ENCODE peak calls at places on chromosome 17, in nine cellular contexts. One of them, this sample, is unnamed.

GRCh38 chr17:77862890-77863813 is 95.4 kb upstream of the TNRC6C start:
- DNase-seq in body of pancreas: no peak
- DNase-seq in IMR-90: no peak
- DNase-seq in H54: no peak
- DNase-seq in upper lobe of left lung: no peak
- DNase-seq in A549: no peak
- DNase-seq in GM12891: no peak
- DNase-seq in HCT116: no peak
- DNase-seq in uterus: no peak
- DNase-seq in this sample: no peak

GRCh38 chr17:31467502-31468256 is 76.2 kb downstream of the RAB11FIP4 start:
- DNase-seq in body of pancreas: peak; percentile 44
- DNase-seq in IMR-90: no peak
- DNase-seq in H54: no peak
- DNase-seq in upper lobe of left lung: no peak
- DNase-seq in A549: no peak
- DNase-seq in GM12891: no peak
- DNase-seq in HCT116: no peak
- DNase-seq in uterus: no peak
- DNase-seq in this sample: no peak

GRCh38 chr17:77409282-77410161 is 268.8 kb downstream of the SEC14L1 start:
- DNase-seq in body of pancreas: peak; percentile 74
- DNase-seq in IMR-90: peak; percentile 58
- DNase-seq in H54: no peak
- DNase-seq in upper lobe of left lung: peak; percentile 80
- DNase-seq in A549: no peak
- DNase-seq in GM12891: no peak
- DNase-seq in HCT116: no peak
- DNase-seq in uterus: peak; percentile 87
- DNase-seq in this sample: no peak

GRCh38 chr17:77100009-77100408 is 40.8 kb upstream of the SEC14L1 start:
- DNase-seq in body of pancreas: no peak
- DNase-seq in IMR-90: no peak
- DNase-seq in H54: no peak
- DNase-seq in upper lobe of left lung: peak; percentile 84
- DNase-seq in A549: no peak
- DNase-seq in GM12891: no peak
- DNase-seq in HCT116: no peak
- DNase-seq in uterus: no peak
- DNase-seq in this sample: no peak

GRCh38 chr17:63772801-63773271 is 561 bp downstream of the CCDC47 start:
- DNase-seq in body of pancreas: no peak
- DNase-seq in IMR-90: peak; percentile 31
- DNase-seq in H54: no peak
- DNase-seq in upper lobe of left lung: no peak
- DNase-seq in A549: no peak
- DNase-seq in GM12891: no peak
- DNase-seq in HCT116: no peak
- DNase-seq in uterus: no peak
- DNase-seq in this sample: no peak

GRCh38 chr17:81967244-81967532 is 6.2 kb upstream of the NOTUM start:
- DNase-seq in body of pancreas: no peak
- DNase-seq in IMR-90: no peak
- DNase-seq in H54: no peak
- DNase-seq in upper lobe of left lung: no peak
- DNase-seq in A549: no peak
- DNase-seq in GM12891: no peak
- DNase-seq in HCT116: no peak
- DNase-seq in uterus: no peak
- DNase-seq in this sample: no peak

GRCh38 chr17:3695129-3695722 is 729 bp downstream of the P2RX5 start:
- DNase-seq in body of pancreas: no peak
- DNase-seq in IMR-90: no peak
- DNase-seq in H54: peak; percentile 88
- DNase-seq in upper lobe of left lung: no peak
- DNase-seq in A549: no peak
- DNase-seq in GM12891: no peak
- DNase-seq in HCT116: no peak
- DNase-seq in uterus: no peak
- DNase-seq in this sample: no peak

GRCh38 chr17:81221842-81222619 is 734 bp downstream of the CEP131 start:
- DNase-seq in body of pancreas: no peak
- DNase-seq in IMR-90: no peak
- DNase-seq in H54: no peak
- DNase-seq in upper lobe of left lung: no peak
- DNase-seq in A549: no peak
- DNase-seq in GM12891: no peak
- DNase-seq in HCT116: no peak
- DNase-seq in uterus: no peak
- DNase-seq in this sample: no peak

GRCh38 chr17:76250141-76250540 is 9.8 kb upstream of the RNF157 start:
- DNase-seq in body of pancreas: no peak
- DNase-seq in IMR-90: no peak
- DNase-seq in H54: no peak
- DNase-seq in upper lobe of left lung: no peak
- DNase-seq in A549: no peak
- DNase-seq in GM12891: no peak
- DNase-seq in HCT116: no peak
- DNase-seq in uterus: no peak
- DNase-seq in this sample: no peak

GRCh38 chr17:50289268-50289667 is 15.0 kb downstream of the TMEM92 start:
- DNase-seq in body of pancreas: no peak
- DNase-seq in IMR-90: peak; percentile 77
- DNase-seq in H54: no peak
- DNase-seq in upper lobe of left lung: no peak
- DNase-seq in A549: no peak
- DNase-seq in GM12891: no peak
- DNase-seq in HCT116: no peak
- DNase-seq in uterus: peak; percentile 54
- DNase-seq in this sample: no peak

GRCh38 chr17:31575043-31575442 is 183.6 kb downstream of the RAB11FIP4 start:
- DNase-seq in body of pancreas: no peak
- DNase-seq in IMR-90: no peak
- DNase-seq in H54: no peak
- DNase-seq in upper lobe of left lung: no peak
- DNase-seq in A549: no peak
- DNase-seq in GM12891: no peak
- DNase-seq in HCT116: no peak
- DNase-seq in uterus: no peak
- DNase-seq in this sample: no peak

GRCh38 chr17:63702616-63703015 is 2.7 kb upstream of the LIMD2 start:
- DNase-seq in body of pancreas: no peak
- DNase-seq in IMR-90: no peak
- DNase-seq in H54: no peak
- DNase-seq in upper lobe of left lung: no peak
- DNase-seq in A549: no peak
- DNase-seq in GM12891: no peak
- DNase-seq in HCT116: no peak
- DNase-seq in uterus: no peak
- DNase-seq in this sample: no peak

GRCh38 chr17:29566473-29567361 is at the start of gene ABHD15:
- DNase-seq in body of pancreas: peak; percentile 73
- DNase-seq in IMR-90: peak; percentile 59
- DNase-seq in H54: peak; percentile 72
- DNase-seq in upper lobe of left lung: peak; percentile 83
- DNase-seq in A549: peak; percentile 84
- DNase-seq in GM12891: peak; percentile 63
- DNase-seq in HCT116: peak; percentile 19
- DNase-seq in uterus: peak; percentile 67
- DNase-seq in this sample: no peak

GRCh38 chr17:59707971-59708425 is 544 bp downstream of the VMP1 start:
- DNase-seq in body of pancreas: no peak
- DNase-seq in IMR-90: no peak
- DNase-seq in H54: no peak
- DNase-seq in upper lobe of left lung: no peak
- DNase-seq in A549: peak; percentile 40
- DNase-seq in GM12891: peak; percentile 5
- DNase-seq in HCT116: no peak
- DNase-seq in uterus: no peak
- DNase-seq in this sample: no peak

GRCh38 chr17:78905111-78905510 is 2.1 kb upstream of the CEP295NL start:
- DNase-seq in body of pancreas: no peak
- DNase-seq in IMR-90: peak; percentile 64
- DNase-seq in H54: no peak
- DNase-seq in upper lobe of left lung: no peak
- DNase-seq in A549: no peak
- DNase-seq in GM12891: no peak
- DNase-seq in HCT116: no peak
- DNase-seq in uterus: no peak
- DNase-seq in this sample: no peak

GRCh38 chr17:21674242-21674731 is 18.0 kb upstream of the KCNJ18 start:
- DNase-seq in body of pancreas: no peak
- DNase-seq in IMR-90: no peak
- DNase-seq in H54: no peak
- DNase-seq in upper lobe of left lung: no peak
- DNase-seq in A549: no peak
- DNase-seq in GM12891: no peak
- DNase-seq in HCT116: no peak
- DNase-seq in uterus: peak; percentile 13
- DNase-seq in this sample: no peak

GRCh38 chr17:65020284-65020683 is 36.3 kb downstream of the GNA13 start:
- DNase-seq in body of pancreas: no peak
- DNase-seq in IMR-90: peak; percentile 91
- DNase-seq in H54: no peak
- DNase-seq in upper lobe of left lung: no peak
- DNase-seq in A549: no peak
- DNase-seq in GM12891: no peak
- DNase-seq in HCT116: no peak
- DNase-seq in uterus: no peak
- DNase-seq in this sample: no peak

DNA sequence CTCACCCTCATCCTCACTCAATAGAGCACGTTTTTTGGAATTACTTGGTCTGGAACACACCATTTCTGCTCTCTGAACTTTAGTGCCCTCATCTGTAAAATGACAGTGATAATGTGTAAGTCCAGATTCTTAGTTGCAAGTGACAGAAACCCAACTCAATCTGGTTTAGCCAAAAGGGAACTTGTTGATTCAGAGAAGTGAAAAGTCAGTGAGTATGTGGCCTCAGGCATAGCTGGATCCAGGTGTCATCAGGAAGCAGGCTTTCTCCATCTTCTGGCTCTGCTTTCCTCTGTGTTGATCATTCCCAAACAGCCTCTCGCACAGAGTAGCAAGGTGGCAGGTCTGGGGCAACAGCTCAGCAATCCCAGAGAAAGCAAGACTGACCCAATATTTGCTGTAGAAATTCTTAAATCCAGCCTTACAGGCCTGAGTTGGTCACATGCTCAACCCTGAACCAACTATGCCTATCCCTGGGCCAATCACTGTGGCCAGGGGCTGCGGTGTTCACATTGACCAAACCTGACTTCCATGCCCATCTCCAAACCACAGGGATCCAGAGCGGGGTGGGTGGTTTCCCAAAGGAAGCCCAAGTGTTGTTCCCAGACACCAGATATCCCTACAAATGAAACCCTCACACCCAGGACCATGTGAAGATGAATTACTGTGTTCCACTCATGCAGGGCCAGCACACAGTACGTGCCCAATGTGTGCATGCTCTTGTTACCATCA is 23.3 kb upstream of the ALKBH5 start:
- DNase-seq in body of pancreas: no peak
- DNase-seq in IMR-90: no peak
- DNase-seq in H54: no peak
- DNase-seq in upper lobe of left lung: no peak
- DNase-seq in A549: no peak
- DNase-seq in GM12891: no peak
- DNase-seq in HCT116: no peak
- DNase-seq in uterus: no peak
- DNase-seq in this sample: no peak
- TF ChIP-seq POLR2A in body of pancreas: no peak
- TF ChIP-seq POLR2A in IMR-90: no peak
- TF ChIP-seq POLR2A in H54: no peak
- TF ChIP-seq POLR2A in upper lobe of left lung: no peak
- TF ChIP-seq POLR2A in A549: no peak
- TF ChIP-seq POLR2A in GM12891: no peak
- TF ChIP-seq POLR2A in HCT116: no peak
- TF ChIP-seq POLR2A in uterus: no peak
- TF ChIP-seq POLR2A in this sample: no peak

GRCh38 chr17:16439867-16440351 is 24.5 kb downstream of the TRPV2 start:
- DNase-seq in body of pancreas: peak; percentile 44
- DNase-seq in IMR-90: no peak
- DNase-seq in H54: no peak
- DNase-seq in upper lobe of left lung: peak; percentile 49
- DNase-seq in A549: no peak
- DNase-seq in GM12891: no peak
- DNase-seq in HCT116: no peak
- DNase-seq in uterus: no peak
- DNase-seq in this sample: no peak
- TF ChIP-seq POLR2A in body of pancreas: no peak
- TF ChIP-seq POLR2A in IMR-90: no peak
- TF ChIP-seq POLR2A in H54: no peak
- TF ChIP-seq POLR2A in upper lobe of left lung: no peak
- TF ChIP-seq POLR2A in A549: no peak
- TF ChIP-seq POLR2A in GM12891: peak; percentile 17
- TF ChIP-seq POLR2A in HCT116: no peak
- TF ChIP-seq POLR2A in uterus: no peak
- TF ChIP-seq POLR2A in this sample: no peak

GRCh38 chr17:17837966-17838962 is 1.5 kb upstream of the SREBF1 start:
- DNase-seq in body of pancreas: peak; percentile 70
- DNase-seq in IMR-90: peak; percentile 24
- DNase-seq in H54: no peak
- DNase-seq in upper lobe of left lung: peak; percentile 88
- DNase-seq in A549: peak; percentile 77
- DNase-seq in GM12891: no peak
- DNase-seq in HCT116: peak; percentile 75
- DNase-seq in uterus: no peak
- DNase-seq in this sample: no peak
- TF ChIP-seq POLR2A in body of pancreas: no peak
- TF ChIP-seq POLR2A in IMR-90: peak; percentile 45
- TF ChIP-seq POLR2A in H54: no peak
- TF ChIP-seq POLR2A in upper lobe of left lung: peak; percentile 40
- TF ChIP-seq POLR2A in A549: no peak
- TF ChIP-seq POLR2A in GM12891: no peak
- TF ChIP-seq POLR2A in HCT116: no peak
- TF ChIP-seq POLR2A in uterus: no peak
- TF ChIP-seq POLR2A in this sample: no peak

DNA sequence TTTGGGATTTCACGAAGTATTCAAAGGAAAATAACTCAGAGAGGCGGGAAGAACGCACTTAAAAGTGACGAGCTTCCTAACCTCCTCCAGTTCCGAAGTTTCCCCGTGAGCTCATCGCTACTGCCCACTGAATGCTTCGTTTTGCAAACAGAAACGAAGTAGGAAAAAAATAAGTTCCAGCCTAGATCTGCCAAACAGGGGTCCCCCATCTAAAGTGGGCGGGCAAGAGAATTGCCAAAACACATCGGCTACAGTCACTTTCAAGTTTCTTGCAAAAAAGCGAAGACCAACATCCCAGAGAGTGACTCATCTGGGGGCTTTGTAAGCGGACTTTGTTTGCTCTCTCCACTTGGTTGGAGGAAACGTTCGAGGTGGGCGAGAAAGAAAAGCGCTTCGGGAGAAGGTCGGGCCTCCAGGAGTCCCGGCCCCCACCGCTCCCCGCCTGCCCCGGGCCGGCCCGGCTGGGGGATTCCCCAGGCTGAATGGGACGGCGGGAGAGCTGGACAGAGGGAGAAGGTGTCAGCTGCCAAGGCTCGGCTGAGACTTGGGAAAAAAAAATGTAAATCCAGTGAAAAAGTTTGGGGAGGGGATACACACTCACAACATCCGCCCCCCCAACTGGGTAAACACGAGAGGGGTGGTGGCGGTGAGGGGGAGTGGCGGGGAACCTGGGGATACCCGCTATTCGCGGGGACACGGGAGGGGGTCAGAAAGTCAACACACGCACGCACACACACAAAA is 1.0 kb downstream of the VEZF1 start:
- DNase-seq in body of pancreas: peak; percentile 50
- DNase-seq in IMR-90: peak; percentile 91
- DNase-seq in H54: no peak
- DNase-seq in upper lobe of left lung: peak; percentile 67
- DNase-seq in A549: peak; percentile 63
- DNase-seq in GM12891: no peak
- DNase-seq in HCT116: no peak
- DNase-seq in uterus: peak; percentile 52
- DNase-seq in this sample: no peak
- TF ChIP-seq POLR2A in body of pancreas: no peak
- TF ChIP-seq POLR2A in IMR-90: peak; percentile 55
- TF ChIP-seq POLR2A in H54: no peak
- TF ChIP-seq POLR2A in upper lobe of left lung: peak; percentile 40
- TF ChIP-seq POLR2A in A549: no peak
- TF ChIP-seq POLR2A in GM12891: no peak
- TF ChIP-seq POLR2A in HCT116: no peak
- TF ChIP-seq POLR2A in uterus: peak; percentile 24
- TF ChIP-seq POLR2A in this sample: no peak